ENCODE peak calls at places on chromosomes 3 and 15, in ten cellular contexts. R is left ventricle myocardium inferior, H is neural progenitor cell, M is heart left ventricle, G is RWPE1, K is Panc1, W is thyroid gland, Q is H9, C is AG04450, V is spleen. S is an unnamed sample.

GRCh38 chr15:40070166-40070557 is 31.2 kb upstream of the SRP14 start:
- DNase-seq in R (no peak), H (no peak), M (no peak), G (no peak), K (no peak), W (no peak), Q (no peak), C (no peak), V (peak; percentile 73), S (no peak)

GRCh38 chr3:50825841-50826240 is 151.1 kb downstream of the DOCK3 start:
- DNase-seq in R (no peak), H (no peak), M (no peak), G (no peak), K (no peak), W (no peak), Q (no peak), C (no peak), V (no peak), S (no peak)

GRCh38 chr15:66733976-66734375 is 31.9 kb downstream of the SMAD6 start:
- DNase-seq in R (no peak), H (no peak), M (no peak), G (no peak), K (no peak), W (no peak), Q (no peak), C (no peak), V (no peak), S (peak; percentile 65)

GRCh38 chr3:133944641-133945441 is 49.2 kb upstream of the RAB6B start:
- DNase-seq in R (peak; percentile 25), H (no peak), M (no peak), G (peak; percentile 86), K (no peak), W (no peak), Q (no peak), C (no peak), V (peak; percentile 49), S (peak; percentile 64)

GRCh38 chr3:156792536-156792935 is 33.6 kb upstream of the LEKR1 start:
- DNase-seq in R (no peak), H (no peak), M (no peak), G (no peak), K (no peak), W (no peak), Q (no peak), C (no peak), V (no peak), S (no peak)

GRCh38 chr15:65630760-65631159 is 9.0 kb downstream of the SLC24A1 start:
- DNase-seq in R (no peak), H (no peak), M (no peak), G (no peak), K (no peak), W (no peak), Q (no peak), C (no peak), V (no peak), S (no peak)

GRCh38 chr3:38152660-38153059 is 12.7 kb upstream of the OXSR1 start:
- DNase-seq in R (no peak), H (no peak), M (no peak), G (no peak), K (no peak), W (no peak), Q (no peak), C (no peak), V (no peak), S (no peak)

GRCh38 chr3:158977497-158977896 is 175.6 kb downstream of the MFSD1 start:
- DNase-seq in R (no peak), H (no peak), M (no peak), G (no peak), K (no peak), W (no peak), Q (no peak), C (no peak), V (no peak), S (no peak)

GRCh38 chr3:172089250-172089649 is 49.9 kb downstream of the FNDC3B start:
- DNase-seq in R (no peak), H (no peak), M (no peak), G (peak; percentile 33), K (no peak), W (no peak), Q (no peak), C (no peak), V (no peak), S (no peak)

GRCh38 chr3:40181182-40181581 is 128.3 kb upstream of the EIF1B start:
- DNase-seq in R (no peak), H (no peak), M (no peak), G (no peak), K (no peak), W (no peak), Q (peak; percentile 38), C (no peak), V (no peak), S (no peak)

GRCh38 chr3:194351952-194352536 is 916 bp upstream of the CPN2 start:
- DNase-seq in R (no peak), H (no peak), M (no peak), G (no peak), K (no peak), W (no peak), Q (no peak), C (no peak), V (no peak), S (no peak)

GRCh38 chr3:16186081-16186480 is 11.6 kb downstream of the GALNT15 start:
- DNase-seq in R (no peak), H (no peak), M (no peak), G (no peak), K (no peak), W (no peak), Q (no peak), C (no peak), V (no peak), S (no peak)

DNA sequence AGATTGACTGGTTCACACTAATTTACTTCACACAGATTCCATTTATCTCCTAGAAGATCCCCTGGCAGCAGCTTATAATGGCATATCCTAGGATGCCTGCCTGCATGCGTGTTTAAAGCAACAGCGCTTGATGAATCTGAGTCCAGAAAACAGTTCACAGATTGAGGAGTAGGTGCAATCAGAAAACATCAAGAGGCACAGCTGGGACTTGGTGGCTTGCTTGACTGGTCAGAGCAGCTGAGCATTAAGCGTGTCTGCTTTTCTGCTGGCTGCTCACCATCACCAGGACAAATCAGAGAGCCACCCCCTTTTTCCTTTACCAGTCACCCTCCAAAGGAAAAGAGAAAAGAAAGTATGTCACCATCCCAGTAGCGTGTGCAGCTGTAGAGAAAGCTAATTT is 223.6 kb downstream of the WDR72 start:
- DNase-seq in R (no peak), H (no peak), M (no peak), G (no peak), K (no peak), W (peak; percentile 74), Q (no peak), C (no peak), V (no peak), S (no peak)
- H3K27ac ChIP-seq in R (no peak overlapping the region), H (no peak overlapping the region), M (no peak overlapping the region), G (no peak overlapping the region), K (no peak overlapping the region), W (peak overlapping the region; percentile 44), Q (no peak overlapping the region), C (no peak overlapping the region), V (no peak overlapping the region), S (no peak overlapping the region)

DNA sequence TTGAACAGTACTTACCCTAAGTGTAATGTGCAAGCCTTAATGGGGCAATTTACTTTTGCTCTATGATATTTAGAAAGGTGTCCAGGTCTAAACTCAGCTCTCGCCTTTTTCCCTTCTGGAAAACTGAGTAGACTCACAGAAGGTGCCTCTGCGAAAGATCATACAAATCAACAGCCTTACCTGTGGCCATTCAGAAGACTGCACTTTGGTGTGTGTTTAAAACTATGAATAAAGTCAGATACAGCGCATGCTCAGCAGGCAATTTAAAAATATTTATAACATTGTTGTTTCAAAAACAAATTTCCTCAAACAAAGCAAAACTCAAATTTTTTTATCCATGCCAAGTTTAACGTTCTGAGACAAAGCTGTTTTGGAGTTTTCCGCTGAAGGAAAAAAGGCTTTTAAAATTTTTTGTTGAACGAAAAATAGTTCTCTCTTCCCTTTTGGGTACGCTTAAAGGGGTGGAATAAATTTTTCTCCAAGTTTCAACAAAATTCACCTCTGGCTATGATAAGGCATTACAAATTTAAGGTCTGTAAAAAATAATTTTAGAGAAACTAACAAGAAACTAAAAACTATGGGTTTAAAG is 156.3 kb downstream of the TIGIT start:
- DNase-seq in R (no peak), H (no peak), M (no peak), G (no peak), K (no peak), W (no peak), Q (no peak), C (no peak), V (no peak), S (no peak)
- TF ChIP-seq CTCF in R (no peak), H (no peak), M (no peak), G (no peak), K (no peak), W (no peak), Q (no peak), C (no peak), V (no peak), S (no peak)

GRCh38 chr3:129611446-129611800 is 4.9 kb upstream of the PLXND1 start:
- DNase-seq in R (peak; percentile 12), H (no peak), M (no peak), G (no peak), K (no peak), W (no peak), Q (no peak), C (no peak), V (no peak), S (no peak)

GRCh38 chr3:129610276-129610675 is 3.8 kb upstream of the PLXND1 start:
- DNase-seq in R (no peak), H (no peak), M (no peak), G (no peak), K (no peak), W (no peak), Q (no peak), C (no peak), V (no peak), S (no peak)

GRCh38 chr3:129608087-129608935 is 1.8 kb upstream of the PLXND1 start:
- DNase-seq in R (no peak), H (peak; percentile 63), M (no peak), G (no peak), K (no peak), W (no peak), Q (peak; percentile 80), C (no peak), V (no peak), S (no peak)

GRCh38 chr3:129608936-129609590 is 2.6 kb upstream of the PLXND1 start:
- DNase-seq in R (no peak), H (no peak), M (no peak), G (no peak), K (no peak), W (no peak), Q (no peak), C (no peak), V (no peak), S (no peak)

GRCh38 chr3:129609591-129610169 is 3.2 kb upstream of the PLXND1 start:
- DNase-seq in R (no peak), H (no peak), M (no peak), G (no peak), K (no peak), W (no peak), Q (no peak), C (no peak), V (no peak), S (no peak)
- H3K27ac ChIP-seq in R (peak overlapping the region; percentile 97), H (no peak overlapping the region), M (peak overlapping the region; percentile 4), G (no peak overlapping the region), K (peak overlapping the region; percentile 63), W (peak overlapping the region; percentile 86), Q (no peak overlapping the region), C (no peak overlapping the region), V (peak overlapping the region; percentile 2), S (no peak overlapping the region)

GRCh38 chr15:49060710-49061483 is 14.7 kb upstream of the SECISBP2L start:
- DNase-seq in R (no peak), H (no peak), M (no peak), G (no peak), K (no peak), W (no peak), Q (no peak), C (peak; percentile 33), V (no peak), S (no peak)
- TF ChIP-seq CTCF in R (no peak), H (no peak), M (no peak), G (no peak), K (no peak), W (no peak), Q (no peak), C (peak; percentile 18), V (no peak), S (no peak)